ENCODE peak calls at places on chromosomes 16 and 17, in ten cellular contexts. F is A549; N is AG09309; E is AG10803; X is left ventricle myocardium inferior; S is CD4-positive, CD25-positive, alpha-beta regulatory T cell; P is HFF-Myc; U is cardiac fibroblast; Z is H1; K is AG04449. B is an unnamed sample.
A peak's percentile ranks its signal among the peaks of the same experiment; 100 is the strongest.

GRCh38 chr16:85369741-85370528 is 243.2 kb upstream of the GSE1 start:
- DNase-seq in F (peak; percentile 79), N (no peak), E (peak; percentile 29), X (peak; percentile 47), S (peak; percentile 23), P (no peak), U (peak; percentile 51), Z (no peak), K (no peak), B (no peak)

GRCh38 chr16:54312502-54312991 is 26.0 kb upstream of the IRX3 start:
- DNase-seq in F (no peak), N (no peak), E (no peak), X (no peak), S (no peak), P (no peak), U (no peak), Z (no peak), K (no peak), B (no peak)

GRCh38 chr16:12659871-12660270 is 143.8 kb downstream of the CPPED1 start:
- DNase-seq in F (no peak), N (no peak), E (no peak), X (no peak), S (no peak), P (no peak), U (no peak), Z (no peak), K (no peak), B (no peak)

GRCh38 chr17:78532311-78532710 is 44.9 kb downstream of the DNAH17 start:
- DNase-seq in F (no peak), N (no peak), E (no peak), X (no peak), S (no peak), P (no peak), U (no peak), Z (no peak), K (no peak), B (no peak)

GRCh38 chr17:75679706-75680201 is 12.6 kb downstream of the SAP30BP start:
- DNase-seq in F (peak; percentile 83), N (no peak), E (peak; percentile 42), X (no peak), S (no peak), P (no peak), U (peak; percentile 59), Z (no peak), K (no peak), B (no peak)

GRCh38 chr16:19804538-19805323 is 79.9 kb downstream of the GPRC5B start:
- DNase-seq in F (no peak), N (no peak), E (no peak), X (peak; percentile 71), S (peak; percentile 91), P (no peak), U (peak; percentile 43), Z (peak; percentile 38), K (no peak), B (no peak)

GRCh38 chr16:67443299-67443698 is 12.4 kb downstream of the HSD11B2 start:
- DNase-seq in F (no peak), N (no peak), E (peak; percentile 81), X (peak; percentile 64), S (no peak), P (no peak), U (peak; percentile 57), Z (no peak), K (no peak), B (no peak)

GRCh38 chr16:20727181-20727580 is 14.4 kb downstream of the THUMPD1 start:
- DNase-seq in F (no peak), N (no peak), E (no peak), X (no peak), S (no peak), P (no peak), U (no peak), Z (no peak), K (no peak), B (no peak)

GRCh38 chr17:36127882-36128369 is 24.3 kb downstream of the CCL4 start:
- DNase-seq in F (no peak), N (no peak), E (no peak), X (no peak), S (no peak), P (no peak), U (no peak), Z (no peak), K (no peak), B (no peak)

GRCh38 chr16:81095953-81096714 is at the start of gene GCSH:
- DNase-seq in F (peak; percentile 94), N (peak; percentile 91), E (peak; percentile 98), X (peak; percentile 100), S (peak; percentile 99), P (peak; percentile 96), U (peak; percentile 99), Z (peak; percentile 94), K (peak; percentile 87), B (peak; percentile 97)

GRCh38 chr16:81097230-81097629 is 1.0 kb upstream of the GCSH start:
- DNase-seq in F (no peak), N (no peak), E (no peak), X (no peak), S (no peak), P (no peak), U (no peak), Z (no peak), K (no peak), B (no peak)

GRCh38 chr16:81096715-81097208 is 567 bp upstream of the GCSH start:
- DNase-seq in F (no peak), N (no peak), E (no peak), X (no peak), S (no peak), P (no peak), U (no peak), Z (no peak), K (no peak), B (no peak)

GRCh38 chr16:81095653-81095952 is 592 bp downstream of the GCSH start:
- DNase-seq in F (no peak), N (no peak), E (no peak), X (no peak), S (peak; percentile 49), P (no peak), U (no peak), Z (no peak), K (no peak), B (no peak)

DNA sequence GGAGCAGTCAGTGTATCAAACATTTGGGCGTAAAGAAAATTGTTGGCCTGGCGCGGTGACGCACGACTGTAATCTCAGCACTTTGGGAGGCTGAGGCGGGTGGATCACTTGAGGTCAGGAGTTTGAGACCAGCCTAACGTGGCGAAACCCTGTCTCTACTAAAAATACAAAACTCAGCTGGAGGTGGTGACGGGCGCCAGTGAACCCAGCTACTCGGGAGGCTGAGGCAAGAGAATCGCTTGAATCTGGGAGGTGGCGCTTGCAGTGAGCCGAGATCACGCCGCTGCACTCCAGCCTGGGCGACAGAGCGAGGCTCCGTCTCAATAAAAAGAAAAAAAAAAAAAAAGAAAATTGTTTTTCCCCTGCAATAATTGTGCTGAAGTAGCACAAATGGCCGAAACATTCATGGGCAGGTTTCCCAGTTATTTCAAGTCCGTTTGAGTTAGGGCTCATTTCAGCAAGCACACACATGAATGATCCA is 1.4 kb downstream of the GCSH start:
- DNase-seq in F (no peak), N (no peak), E (peak; percentile 36), X (no peak), S (no peak), P (no peak), U (peak; percentile 51), Z (no peak), K (no peak), B (no peak)
- H3K4me3 ChIP-seq in F (peak overlapping the region; percentile 88), N (no peak overlapping the region), E (peak overlapping the region; percentile 74), X (peak overlapping the region; percentile 97), S (peak overlapping the region; percentile 40), P (peak overlapping the region; percentile 87), U (peak overlapping the region; percentile 69), Z (peak overlapping the region; percentile 93), K (peak overlapping the region; percentile 75), B (peak overlapping the region; percentile 84)

DNA sequence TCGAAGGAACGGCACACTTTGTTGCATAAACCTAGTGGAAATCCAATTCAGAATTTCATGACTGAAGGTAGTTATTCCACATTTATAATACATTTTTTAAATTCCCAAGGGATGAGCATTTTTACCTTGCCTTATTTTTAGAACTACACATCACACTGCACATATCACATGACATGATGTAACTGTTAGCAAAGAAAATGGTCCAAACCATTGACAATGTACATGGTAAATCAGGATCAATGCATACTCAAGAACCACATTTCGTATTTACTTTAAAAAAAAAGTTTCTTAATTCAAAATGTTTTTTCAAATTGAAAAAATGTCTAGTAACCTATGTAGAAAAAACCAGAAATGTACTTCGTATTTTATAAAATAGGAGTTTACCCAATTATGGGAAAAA is 2.5 kb downstream of the KANSL1 start:
- DNase-seq in F (no peak), N (no peak), E (peak; percentile 25), X (no peak), S (no peak), P (no peak), U (no peak), Z (no peak), K (no peak), B (no peak)
- H3K4me3 ChIP-seq in F (peak overlapping the region; percentile 65), N (peak overlapping the region; percentile 90), E (peak overlapping the region; percentile 82), X (peak overlapping the region; percentile 95), S (peak overlapping the region; percentile 100), P (peak overlapping the region; percentile 92), U (peak overlapping the region; percentile 81), Z (peak overlapping the region; percentile 73), K (peak overlapping the region; percentile 65), B (peak overlapping the region; percentile 64)

DNA sequence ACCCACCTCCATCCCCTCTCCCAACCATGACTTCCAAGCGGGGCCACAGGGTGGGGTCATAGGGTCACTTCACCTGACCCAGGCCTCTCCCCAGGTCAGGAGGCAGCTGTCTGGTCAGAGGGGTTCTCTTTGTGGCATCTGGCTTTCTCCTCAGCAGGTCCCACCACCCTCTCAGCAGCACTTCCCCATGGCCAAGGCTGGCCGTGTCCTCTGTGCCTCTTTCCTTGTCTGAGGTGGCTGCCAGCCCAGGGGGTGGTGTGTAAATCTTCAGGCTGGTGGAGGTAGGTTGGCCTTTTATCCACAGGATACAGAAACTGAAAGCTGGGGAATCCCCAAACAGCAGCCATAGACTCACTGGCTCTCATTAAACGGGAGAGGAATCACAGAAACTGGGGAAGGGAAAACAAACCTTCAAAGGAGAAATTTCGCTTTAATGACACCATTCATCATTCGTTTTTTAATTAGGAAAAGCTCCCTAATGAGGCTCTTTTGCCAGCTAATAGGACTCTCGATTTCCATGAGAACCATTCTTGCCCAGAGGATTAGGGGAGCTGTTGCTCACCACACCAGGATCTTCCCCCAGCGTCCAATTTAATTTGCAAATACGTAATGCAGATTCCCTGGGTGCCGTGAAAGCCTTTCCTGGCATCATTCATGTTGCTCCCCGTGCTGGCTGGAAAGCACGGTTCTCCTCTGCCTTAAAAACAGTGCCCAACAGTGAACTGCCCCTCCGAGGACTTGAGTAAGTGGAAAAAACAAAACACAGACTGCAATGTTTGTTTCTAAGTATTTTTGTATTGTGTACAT is 18.0 kb downstream of the C17orf75 start:
- DNase-seq in F (no peak), N (no peak), E (peak; percentile 26), X (no peak), S (peak; percentile 59), P (no peak), U (no peak), Z (no peak), K (no peak), B (no peak)
- H3K4me3 ChIP-seq in F (no peak overlapping the region), N (peak overlapping the region; percentile 2), E (peak overlapping the region; percentile 24), X (peak overlapping the region; percentile 25), S (no peak overlapping the region), P (no peak overlapping the region), U (no peak overlapping the region), Z (no peak overlapping the region), K (peak overlapping the region; percentile 20), B (no peak overlapping the region)

GRCh38 chr16:10298416-10298815 is 87.4 kb upstream of the ATF7IP2 start:
- DNase-seq in F (no peak), N (no peak), E (no peak), X (no peak), S (no peak), P (no peak), U (no peak), Z (no peak), K (no peak), B (no peak)

GRCh38 chr16:10297341-10298006 is 88.4 kb upstream of the ATF7IP2 start:
- DNase-seq in F (no peak), N (no peak), E (no peak), X (no peak), S (no peak), P (no peak), U (no peak), Z (no peak), K (no peak), B (no peak)

GRCh38 chr16:10296956-10297340 is 88.9 kb upstream of the ATF7IP2 start:
- DNase-seq in F (no peak), N (no peak), E (no peak), X (no peak), S (no peak), P (no peak), U (no peak), Z (no peak), K (no peak), B (no peak)
- H3K4me3 ChIP-seq in F (no peak overlapping the region), N (no peak overlapping the region), E (no peak overlapping the region), X (no peak overlapping the region), S (no peak overlapping the region), P (no peak overlapping the region), U (no peak overlapping the region), Z (no peak overlapping the region), K (no peak overlapping the region), B (no peak overlapping the region)